ENCODE peak calls at places on chromosomes 3 and 15, in eight cellular contexts. F is testis; A is MV-4-11; Y is B cell; Z is HEK293T; W is AG09319; B is C1 segment of cervical spinal cord; P is activated CD4-positive, alpha-beta T cell treated with anti-CD3 and anti-CD28 coated beads for 24 hours. J is an unnamed sample.

GRCh38 chr3:8966820-8967348 is 3.6 kb upstream of the RAD18 start:
- DNase-seq in F (no peak), A (no peak), Y (no peak), Z (no peak), W (no peak), B (no peak), P (no peak), J (no peak)

GRCh38 chr15:90031231-90031791 is 30.2 kb downstream of the ZNF710 start:
- DNase-seq in F (no peak), A (peak), Y (peak), Z (no peak), W (no peak), B (no peak), P (no peak), J (peak)

GRCh38 chr3:62332771-62333381 is 40.5 kb downstream of the FEZF2 start:
- DNase-seq in F (peak), A (no peak), Y (no peak), Z (no peak), W (no peak), B (peak), P (no peak), J (no peak)

GRCh38 chr15:88652456-88653199 is 13.8 kb downstream of the ISG20 start:
- DNase-seq in F (peak), A (no peak), Y (no peak), Z (no peak), W (no peak), B (no peak), P (no peak), J (no peak)

GRCh38 chr15:85639752-85640381 is 154.9 kb downstream of the KLHL25 start:
- DNase-seq in F (no peak), A (no peak), Y (no peak), Z (no peak), W (no peak), B (no peak), P (no peak), J (no peak)

GRCh38 chr3:161600185-161600584 is 103.6 kb downstream of the OTOL1 start:
- DNase-seq in F (no peak), A (peak), Y (no peak), Z (no peak), W (no peak), B (no peak), P (no peak), J (no peak)

GRCh38 chr15:71117906-71118305 is 2.6 kb downstream of the THSD4 start:
- DNase-seq in F (no peak), A (peak), Y (no peak), Z (no peak), W (no peak), B (no peak), P (no peak), J (no peak)

GRCh38 chr15:76286231-76286879 is 24.9 kb downstream of the ETFA start:
- DNase-seq in F (no peak), A (no peak), Y (no peak), Z (no peak), W (no peak), B (no peak), P (no peak), J (peak)

GRCh38 chr3:87069963-87070362 is 79.0 kb upstream of the VGLL3 start:
- DNase-seq in F (no peak), A (no peak), Y (no peak), Z (peak), W (no peak), B (no peak), P (no peak), J (no peak)